ENCODE peak calls at places on chromosomes 3 and 15, in six cellular contexts. O, U, P, R, J and H are unnamed samples.
A peak's percentile ranks its signal among the peaks of the same experiment; 100 is the strongest.

GRCh38 chr15:49423021-49423420 is at the start of gene FGF7:
- DNase-seq in O (peak; percentile 16), U (peak; percentile 91), P (no peak), R (no peak), J (no peak), H (no peak)

GRCh38 chr3:112605285-112605684 is 35.7 kb downstream of the CCDC80 start:
- DNase-seq in O (no peak), U (peak; percentile 99), P (no peak), R (no peak), J (no peak), H (no peak)

GRCh38 chr15:25378501-25378901 is 60.3 kb downstream of the UBE3A start:
- DNase-seq in O (no peak), U (peak; percentile 10), P (no peak), R (no peak), J (no peak), H (no peak)

GRCh38 chr3:175777495-175777894 is 918.4 kb downstream of the NAALADL2 start:
- DNase-seq in O (no peak), U (peak; percentile 45), P (no peak), R (no peak), J (no peak), H (no peak)

GRCh38 chr3:66035763-66036477 is 2.8 kb downstream of the MAGI1 start:
- DNase-seq in O (no peak), U (no peak), P (no peak), R (no peak), J (no peak), H (no peak)

GRCh38 chr3:185552358-185552877 is at the start of gene LIPH:
- DNase-seq in O (no peak), U (peak; percentile 49), P (no peak), R (no peak), J (no peak), H (no peak)

GRCh38 chr15:78302579-78302978 is 3.2 kb upstream of the SKIC8 start:
- DNase-seq in O (no peak), U (peak; percentile 91), P (no peak), R (no peak), J (peak; percentile 38), H (no peak)

GRCh38 chr3:55143336-55143735 is 215.5 kb upstream of the LRTM1 start:
- DNase-seq in O (no peak), U (no peak), P (no peak), R (no peak), J (no peak), H (no peak)

GRCh38 chr3:104598848-104599501 is 767.7 kb upstream of the ALCAM start:
- DNase-seq in O (no peak), U (no peak), P (no peak), R (no peak), J (no peak), H (no peak)

GRCh38 chr3:61521229-61521628 is 40.1 kb upstream of the PTPRG start:
- DNase-seq in O (no peak), U (no peak), P (no peak), R (no peak), J (no peak), H (no peak)

GRCh38 chr3:183163563-183163962 is 1.0 kb upstream of the LAMP3 start:
- DNase-seq in O (no peak), U (no peak), P (no peak), R (no peak), J (no peak), H (peak; percentile 78)

GRCh38 chr3:34258271-34259015 is 460.0 kb downstream of the PDCD6IP start:
- DNase-seq in O (no peak), U (no peak), P (no peak), R (no peak), J (no peak), H (no peak)

GRCh38 chr15:60660290-60661051 is 181.5 kb upstream of the ICE2 start:
- DNase-seq in O (no peak), U (peak; percentile 88), P (no peak), R (no peak), J (no peak), H (no peak)

GRCh38 chr3:45884368-45885201 is 1.8 kb upstream of the CCR9 start:
- DNase-seq in O (no peak), U (no peak), P (no peak), R (no peak), J (no peak), H (no peak)

GRCh38 chr3:157441102-157441622 is 4.5 kb downstream of the PTX3 start:
- DNase-seq in O (no peak), U (no peak), P (no peak), R (no peak), J (no peak), H (no peak)

GRCh38 chr15:70133296-70133695 is 35.6 kb upstream of the TLE3 start:
- DNase-seq in O (no peak), U (no peak), P (no peak), R (no peak), J (no peak), H (no peak)

GRCh38 chr15:68609618-68610017 is 30.8 kb downstream of the CORO2B start:
- DNase-seq in O (no peak), U (peak; percentile 97), P (peak; percentile 89), R (no peak), J (no peak), H (no peak)

GRCh38 chr3:147620906-147621305 is 211.7 kb downstream of the ZIC1 start:
- DNase-seq in O (no peak), U (peak; percentile 49), P (no peak), R (no peak), J (no peak), H (no peak)